ENCODE peak calls at places on chromosomes 11 and 22, in five cellular contexts. H is esophagus muscularis mucosa, G is heart left ventricle, D is tibial nerve, N is ovary. U is an unnamed sample.

GRCh38 chr11:129644326-129644725 is 171.3 kb upstream of the TMEM45B start:
- DNase-seq in G (no peak), D (no peak), N (no peak), H (no peak), U (no peak)

GRCh38 chr11:72641900-72642814 is 32.1 kb downstream of the PDE2A start:
- DNase-seq in H (no peak), G (peak; percentile 45), N (peak; percentile 38), D (no peak), U (peak; percentile 56)

GRCh38 chr22:39242809-39243442 is 1.9 kb downstream of the PDGFB start:
- DNase-seq in D (no peak), G (no peak), N (no peak), H (no peak), U (no peak)

GRCh38 chr11:3156282-3156660 is 8.8 kb downstream of the OSBPL5 start:
- DNase-seq in D (no peak), G (peak; percentile 30), H (no peak), N (no peak), U (no peak)

GRCh38 chr22:50531546-50532352 is 1.9 kb upstream of the TYMP start:
- DNase-seq in H (no peak), D (peak; percentile 63), N (peak; percentile 68), G (peak; percentile 87), U (peak; percentile 89)

GRCh38 chr11:117225553-117226170 is 6.2 kb downstream of the PCSK7 start:
- DNase-seq in G (no peak), D (no peak), N (peak; percentile 24), H (no peak), U (no peak)

GRCh38 chr11:76777922-76778321 is 5.2 kb upstream of the TSKU start:
- DNase-seq in N (no peak), D (no peak), G (no peak), H (no peak), U (no peak)

GRCh38 chr11:110435780-110436717 is 6.3 kb downstream of the FDX1 start:
- DNase-seq in G (no peak), D (no peak), N (no peak), H (no peak), U (no peak)

GRCh38 chr22:49554296-49554625 is 273.4 kb downstream of the BRD1 start:
- DNase-seq in D (no peak), H (no peak), N (no peak), G (no peak), U (no peak)

GRCh38 chr22:24247011-24247507 is 2.2 kb upstream of the GGT5 start:
- DNase-seq in D (no peak), N (no peak), G (no peak), H (no peak), U (no peak)

GRCh38 chr22:32932176-32932575 is 126.0 kb downstream of the SYN3 start:
- DNase-seq in H (no peak), N (no peak), G (no peak), D (no peak), U (no peak)

GRCh38 chr22:19799322-19800190 is 39.0 kb downstream of the TBX1 start:
- DNase-seq in H (no peak), G (no peak), D (peak; percentile 71), N (no peak), U (no peak)

GRCh38 chr22:46686221-46686872 is 51.7 kb downstream of the CERK start:
- DNase-seq in D (no peak), G (peak; percentile 83), H (no peak), N (no peak), U (no peak)

GRCh38 chr11:123314972-123315371 is 115.1 kb upstream of the GRAMD1B start:
- DNase-seq in N (no peak), H (no peak), G (peak; percentile 85), D (no peak), U (no peak)

GRCh38 chr11:116618461-116618860 is 154.3 kb downstream of the BUD13 start:
- DNase-seq in D (no peak), H (no peak), N (no peak), G (no peak), U (no peak)

GRCh38 chr11:10450451-10451398 is 4.3 kb upstream of the AMPD3 start:
- DNase-seq in H (no peak), D (no peak), N (peak; percentile 21), G (peak; percentile 32), U (peak; percentile 87)

GRCh38 chr11:8015753-8016239 is 28.7 kb downstream of the EIF3F start:
- DNase-seq in N (no peak), D (no peak), G (no peak), H (peak; percentile 85), U (no peak)

GRCh38 chr22:47016636-47017035 is 254.2 kb downstream of the TBC1D22A start:
- DNase-seq in G (peak; percentile 19), D (no peak), N (no peak), H (no peak), U (no peak)

GRCh38 chr11:33160147-33160546 is 1.1 kb downstream of the CSTF3 start:
- DNase-seq in H (no peak), D (no peak), G (no peak), N (no peak), U (no peak)

GRCh38 chr22:40121463-40121862 is 56.3 kb upstream of the TNRC6B start:
- DNase-seq in H (no peak), D (no peak), G (no peak), N (no peak), U (no peak)

GRCh38 chr11:47177229-47177845 is 658 bp upstream of the ARFGAP2 start:
- DNase-seq in H (peak; percentile 93), G (peak; percentile 58), D (peak; percentile 48), N (peak; percentile 78), U (peak; percentile 88)

GRCh38 chr22:33650244-33650643 is 270.0 kb downstream of the LARGE1 start:
- DNase-seq in D (no peak), H (no peak), G (peak; percentile 46), N (no peak), U (no peak)

GRCh38 chr11:16030664-16031063 is 325.7 kb downstream of the SOX6 start:
- DNase-seq in D (no peak), H (no peak), G (no peak), N (no peak), U (no peak)

GRCh38 chr11:112023104-112023503 is 2.1 kb upstream of the DLAT start:
- DNase-seq in H (no peak), N (no peak), D (no peak), G (no peak), U (no peak)

GRCh38 chr11:112025682-112026081 is 474 bp downstream of the DLAT start:
- DNase-seq in N (no peak), D (no peak), H (no peak), G (no peak), U (no peak)

GRCh38 chr11:112024178-112024777 is 930 bp upstream of the DLAT start:
- DNase-seq in H (no peak), N (no peak), G (no peak), D (no peak), U (no peak)

GRCh38 chr11:112029460-112029859 is 4.3 kb downstream of the DLAT start:
- DNase-seq in N (no peak), H (no peak), G (no peak), D (no peak), U (no peak)

DNA sequence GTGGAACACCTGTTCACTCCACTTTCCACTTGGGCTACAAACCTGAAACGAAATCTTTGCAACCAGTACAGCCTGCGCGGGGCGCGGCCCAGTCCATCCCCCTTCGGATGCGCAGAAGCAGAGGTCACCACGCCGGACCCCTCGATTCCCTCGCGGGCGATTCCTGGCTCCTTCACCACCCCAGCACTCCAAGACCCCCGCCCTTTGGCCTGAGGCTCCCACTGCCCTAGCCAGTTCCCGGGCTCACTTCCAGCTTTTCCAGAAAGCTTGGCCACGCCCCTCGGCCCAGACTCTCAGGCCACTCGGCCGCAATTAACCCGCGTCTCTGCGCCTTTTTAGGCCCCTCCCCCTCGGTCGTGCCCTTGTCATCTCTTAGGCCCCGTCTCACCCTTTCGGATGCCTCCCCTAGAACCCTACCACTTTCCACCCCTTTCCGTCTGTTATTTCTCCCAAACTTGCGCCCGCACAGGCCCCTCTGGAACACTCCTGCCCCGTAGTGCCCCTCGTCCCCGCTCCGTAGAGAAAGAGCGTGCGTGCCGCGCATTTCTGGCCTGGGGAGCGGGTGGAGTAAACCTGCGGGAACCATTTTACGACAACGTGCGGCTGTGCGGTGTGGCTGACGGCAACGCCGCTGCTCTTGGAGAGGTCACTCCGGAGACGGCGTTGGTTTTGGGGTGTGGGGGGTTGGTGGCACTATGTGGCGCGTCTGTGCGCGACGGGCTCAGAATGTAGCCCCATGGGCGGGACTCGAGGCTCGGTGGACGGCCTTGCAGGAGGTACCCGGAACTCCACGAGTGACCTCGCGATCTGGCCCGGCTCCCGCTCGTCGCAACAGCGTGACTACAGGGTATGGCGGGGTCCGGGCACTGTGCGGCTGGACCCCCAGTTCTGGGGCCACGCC is at the start of gene DLAT:
- DNase-seq in G (peak; percentile 92), H (peak; percentile 94), D (peak; percentile 55), N (peak; percentile 80), U (peak; percentile 92)
- TF ChIP-seq POLR2A in G (no peak), H (peak; percentile 48), D (no peak), N (peak; percentile 49), U (peak; percentile 59)

DNA sequence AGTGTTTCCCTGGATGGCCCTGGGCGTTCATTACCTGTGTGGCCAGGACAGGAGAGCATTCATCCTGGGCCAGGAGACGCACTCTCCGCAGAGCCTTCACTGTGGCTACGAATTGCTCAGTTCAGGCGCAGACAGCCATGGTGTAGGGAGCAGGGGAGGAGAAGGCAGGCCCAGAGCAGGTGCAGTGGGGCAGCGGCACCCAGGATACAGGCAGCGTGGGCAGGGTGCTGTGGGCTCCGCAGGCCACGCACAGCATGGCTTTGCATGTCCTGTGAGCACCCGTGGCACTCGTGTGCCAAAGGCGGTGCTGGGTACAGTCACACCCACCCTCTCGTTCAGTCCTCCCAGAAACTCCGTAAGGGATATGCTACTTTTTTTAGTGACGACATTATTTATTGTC is 124.2 kb upstream of the B3GAT1 start:
- DNase-seq in D (no peak), N (no peak), H (no peak), G (no peak), U (peak; percentile 21)
- H3K9me3 ChIP-seq in D (no peaks in the 10 kb centered on the region), N (no peaks in the 10 kb centered on the region), H (no peaks in the 10 kb centered on the region), G (no peaks in the 10 kb centered on the region), U (no peaks in the 10 kb centered on the region)

DNA sequence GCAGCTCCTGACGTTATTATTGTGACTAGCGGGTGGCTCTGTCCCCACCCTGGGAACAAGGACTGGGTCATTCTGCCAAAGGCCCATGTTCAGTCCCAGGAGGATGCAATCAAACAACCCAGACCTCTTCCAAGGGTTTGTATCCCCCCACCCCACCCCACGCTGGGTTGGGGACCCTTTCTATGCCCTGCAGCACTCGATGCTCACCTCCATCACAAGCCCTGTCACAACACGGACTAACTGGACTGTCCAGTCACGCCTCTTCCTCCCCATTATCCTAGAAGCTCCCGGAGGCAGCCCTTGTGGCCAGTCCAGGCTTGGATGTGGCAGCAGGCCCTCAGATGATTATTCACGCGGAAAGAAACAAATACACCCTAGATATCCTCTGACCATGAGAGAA is 3.7 kb downstream of the SHANK2 start:
- DNase-seq in N (no peak), G (no peak), D (no peak), H (no peak), U (no peak)
- H3K4me1 ChIP-seq in N (no peaks in the 10 kb centered on the region), G (peaks cover 10% of the 10 kb centered on the region), D (no peaks in the 10 kb centered on the region), H (peaks cover 29% of the 10 kb centered on the region), U (peaks cover 19% of the 10 kb centered on the region)

DNA sequence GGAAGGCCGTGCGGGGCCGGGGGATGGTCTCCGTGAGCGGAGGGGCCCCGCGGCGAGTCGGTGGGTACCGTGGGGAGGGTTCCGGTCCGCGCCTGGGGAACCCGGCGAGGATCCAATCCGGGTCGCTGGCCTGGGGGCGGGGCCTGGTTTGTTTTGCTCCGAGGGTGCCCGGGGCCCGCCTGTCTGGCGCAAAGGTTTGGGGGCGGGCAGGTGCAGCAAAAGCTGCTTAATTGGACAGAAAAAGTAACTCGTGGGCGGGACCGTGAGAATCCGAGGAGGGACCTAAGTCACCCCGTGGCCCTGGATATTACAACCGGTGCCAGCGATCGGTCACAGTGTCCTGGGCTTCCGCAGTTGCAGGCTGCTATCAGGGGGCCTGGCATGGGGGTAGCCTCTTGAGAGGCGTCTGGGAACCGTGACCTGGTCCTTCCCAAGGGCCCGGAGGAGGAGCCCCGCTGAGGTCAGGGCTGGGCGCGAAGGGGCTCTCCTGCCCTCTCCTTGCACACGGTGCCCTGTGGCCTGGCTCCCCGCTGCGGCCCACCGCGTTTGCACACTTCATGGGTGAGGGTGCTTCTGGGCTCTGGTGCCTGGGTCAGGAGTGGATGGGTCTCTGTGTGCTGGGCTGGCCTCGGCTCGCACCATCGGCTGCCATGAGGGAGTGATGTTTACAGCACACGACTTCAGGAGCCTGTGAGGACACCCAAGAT is 1.4 kb downstream of the PNPLA2 start:
- DNase-seq in N (peak; percentile 84), D (peak; percentile 73), G (peak; percentile 93), H (peak; percentile 96), U (peak; percentile 98)
- TF ChIP-seq POLR2A in N (no peak), D (no peak), G (no peak), H (peak; percentile 26), U (peak; percentile 90)